ENCODE peak calls at places on chromosomes 1 and 21, in seven cellular contexts. Q is NCI-H1436; V is endothelial cell; A is fibroblast of pulmonary artery; M is stimulated activated CD4-positive, alpha-beta T cell treated with anti-CD3 and anti-CD28 coated beads, Interleukin-12 subunit alpha, Interleukin-12 subunit beta, amount 100 ng/mL, for 4 hours; F is progenitor cell of endocrine pancreas; S is T follicular helper cell. D is an unnamed sample.

GRCh38 chr1:28804071-28804470 is 7.9 kb upstream of the OPRD1 start:
- DNase-seq in Q (no peak), V (no peak), A (no peak), M (no peak), F (no peak), S (no peak), D (no peak)

GRCh38 chr1:2781627-2782026 is 19.9 kb downstream of the TTC34 start:
- DNase-seq in Q (no peak), V (no peak), A (no peak), M (no peak), F (no peak), S (no peak), D (no peak)

GRCh38 chr21:43613755-43614638 is 45.3 kb downstream of the HSF2BP start:
- DNase-seq in Q (no peak), V (no peak), A (peak; percentile 67), M (no peak), F (no peak), S (no peak), D (no peak)

GRCh38 chr1:31912087-31912780 is 25.9 kb downstream of the PTP4A2 start:
- DNase-seq in Q (no peak), V (no peak), A (no peak), M (no peak), F (no peak), S (no peak), D (no peak)

GRCh38 chr21:46457801-46458314 is 833 bp upstream of the DIP2A start:
- DNase-seq in Q (peak; percentile 8), V (no peak), A (peak; percentile 43), M (peak; percentile 32), F (peak; percentile 19), S (no peak), D (peak; percentile 58)

GRCh38 chr1:53936430-53936829 is 9.1 kb downstream of the IFT25 start:
- DNase-seq in Q (no peak), V (no peak), A (no peak), M (no peak), F (no peak), S (no peak), D (no peak)

GRCh38 chr1:151705739-151706463 is 10.7 kb downstream of the CELF3 start:
- DNase-seq in Q (no peak), V (no peak), A (no peak), M (no peak), F (no peak), S (no peak), D (no peak)

GRCh38 chr1:208791458-208791857 is 547.3 kb upstream of the PLXNA2 start:
- DNase-seq in Q (no peak), V (no peak), A (peak; percentile 10), M (no peak), F (no peak), S (no peak), D (no peak)

GRCh38 chr1:161506336-161507223 is 1.3 kb downstream of the FCGR2A start:
- DNase-seq in Q (no peak), V (no peak), A (peak; percentile 65), M (no peak), F (no peak), S (no peak), D (peak; percentile 26)

GRCh38 chr1:156781585-156782186 is 14.4 kb downstream of the PRCC start:
- DNase-seq in Q (no peak), V (no peak), A (peak; percentile 60), M (no peak), F (no peak), S (no peak), D (no peak)

GRCh38 chr1:93256433-93256832 is 75.9 kb downstream of the CCDC18 start:
- DNase-seq in Q (no peak), V (no peak), A (no peak), M (no peak), F (no peak), S (no peak), D (no peak)

GRCh38 chr1:27418326-27418761 is 25.9 kb downstream of the GPR3 start:
- DNase-seq in Q (no peak), V (no peak), A (peak; percentile 95), M (no peak), F (no peak), S (no peak), D (peak; percentile 85)

GRCh38 chr1:91736999-91737615 is 148.8 kb downstream of the TGFBR3 start:
- DNase-seq in Q (no peak), V (no peak), A (peak; percentile 83), M (no peak), F (peak; percentile 16), S (no peak), D (no peak)

GRCh38 chr21:17585875-17586450 is 26.7 kb downstream of the BTG3 start:
- DNase-seq in Q (peak; percentile 25), V (no peak), A (peak; percentile 71), M (no peak), F (no peak), S (no peak), D (peak; percentile 54)

GRCh38 chr1:226438007-226438406 is 30.1 kb upstream of the PARP1 start:
- DNase-seq in Q (peak; percentile 11), V (no peak), A (peak; percentile 23), M (no peak), F (no peak), S (no peak), D (no peak)

GRCh38 chr1:46687095-46687659 is 15.5 kb downstream of the TEX38 start:
- DNase-seq in Q (no peak), V (no peak), A (peak; percentile 77), M (no peak), F (no peak), S (no peak), D (peak; percentile 63)

GRCh38 chr1:160539896-160540858 is 17.1 kb upstream of the SLAMF6 start:
- DNase-seq in Q (no peak), V (peak; percentile 80), A (peak; percentile 2), M (peak; percentile 18), F (no peak), S (peak; percentile 35), D (peak; percentile 54)

GRCh38 chr1:11646317-11646716 is 7.9 kb downstream of the FBXO2 start:
- DNase-seq in Q (no peak), V (no peak), A (no peak), M (no peak), F (no peak), S (no peak), D (no peak)

GRCh38 chr1:42335809-42336518 is 929 bp upstream of the FOXJ3 start:
- DNase-seq in Q (peak; percentile 23), V (no peak), A (peak; percentile 56), M (no peak), F (no peak), S (no peak), D (no peak)

GRCh38 chr1:162405800-162406199 is 6.1 kb downstream of the SH2D1B start:
- DNase-seq in Q (no peak), V (no peak), A (no peak), M (no peak), F (no peak), S (no peak), D (no peak)

GRCh38 chr1:21537932-21538630 is 28.9 kb downstream of the ALPL start:
- DNase-seq in Q (no peak), V (no peak), A (peak; percentile 6), M (no peak), F (no peak), S (no peak), D (no peak)

GRCh38 chr1:193767891-193768290 is 581.5 kb upstream of the B3GALT2 start:
- DNase-seq in Q (no peak), V (no peak), A (no peak), M (no peak), F (no peak), S (no peak), D (no peak)

GRCh38 chr1:219298581-219299148 is 125.0 kb downstream of the LYPLAL1 start:
- DNase-seq in Q (no peak), V (no peak), A (peak; percentile 88), M (no peak), F (no peak), S (no peak), D (no peak)

GRCh38 chr1:201363455-201363854 is 14.0 kb downstream of the TNNT2 start:
- DNase-seq in Q (no peak), V (no peak), A (no peak), M (no peak), F (no peak), S (no peak), D (no peak)

GRCh38 chr1:234486858-234487830 is 8.2 kb upstream of the TARBP1 start:
- DNase-seq in Q (peak; percentile 32), V (no peak), A (peak; percentile 91), M (no peak), F (no peak), S (no peak), D (peak; percentile 89)

GRCh38 chr1:85611856-85612255 is 31.3 kb downstream of the CCN1 start:
- DNase-seq in Q (no peak), V (no peak), A (peak; percentile 99), M (no peak), F (no peak), S (no peak), D (no peak)

GRCh38 chr1:203276916-203277535 is 28.3 kb upstream of the BTG2 start:
- DNase-seq in Q (no peak), V (no peak), A (no peak), M (no peak), F (no peak), S (no peak), D (no peak)

GRCh38 chr1:87436534-87436933 is 107.9 kb downstream of the LMO4 start:
- DNase-seq in Q (no peak), V (no peak), A (peak; percentile 33), M (no peak), F (no peak), S (no peak), D (no peak)

GRCh38 chr1:17700363-17700762 is 54.8 kb upstream of the ACTL8 start:
- DNase-seq in Q (no peak), V (no peak), A (no peak), M (no peak), F (no peak), S (no peak), D (no peak)

GRCh38 chr1:154411525-154411924 is 6.4 kb downstream of the IL6R start:
- DNase-seq in Q (no peak), V (no peak), A (no peak), M (no peak), F (no peak), S (no peak), D (no peak)

GRCh38 chr1:180253585-180254495 is 23.8 kb downstream of the LHX4 start:
- DNase-seq in Q (no peak), V (no peak), A (no peak), M (no peak), F (no peak), S (no peak), D (no peak)

GRCh38 chr1:32928285-32928684 is 27.1 kb upstream of the TMEM54 start:
- DNase-seq in Q (no peak), V (no peak), A (no peak), M (no peak), F (no peak), S (no peak), D (no peak)

GRCh38 chr1:2957329-2957728 is 63.9 kb upstream of the ACTRT2 start:
- DNase-seq in Q (no peak), V (no peak), A (no peak), M (no peak), F (no peak), S (no peak), D (no peak)

GRCh38 chr1:147080013-147080661 is 92.1 kb downstream of the PRKAB2 start:
- DNase-seq in Q (no peak), V (no peak), A (no peak), M (peak; percentile 5), F (no peak), S (no peak), D (no peak)

GRCh38 chr1:228830954-228831481 is 95.7 kb downstream of the RHOU start:
- DNase-seq in Q (no peak), V (no peak), A (peak; percentile 44), M (no peak), F (no peak), S (no peak), D (no peak)

D was measured in Ammon's horn.